ENCODE peak calls at places on chromosome X, in eight cellular contexts. One of them, this sample, is unnamed.

GRCh38 chrX:18886344-18887161 is 97.4 kb downstream of the PHKA2 start:
- DNase-seq in A549: peak
- DNase-seq in right lobe of liver: peak
- DNase-seq in heart left ventricle: peak
- DNase-seq in ovary: peak
- DNase-seq in breast epithelium: peak
- DNase-seq in transverse colon: peak
- DNase-seq in adrenal gland: peak
- DNase-seq in this sample: peak

GRCh38 chrX:34884693-34885277 is 57.8 kb upstream of the FAM47B start:
- DNase-seq in ovary: no peak
- DNase-seq in transverse colon: no peak
- DNase-seq in adrenal gland: peak
- DNase-seq in breast epithelium: no peak
- DNase-seq in heart left ventricle: no peak
- DNase-seq in A549: peak
- DNase-seq in right lobe of liver: no peak
- DNase-seq in this sample: no peak

GRCh38 chrX:7948483-7948882 is 21.3 kb upstream of the PNPLA4 start:
- DNase-seq in ovary: no peak
- DNase-seq in breast epithelium: no peak
- DNase-seq in A549: no peak
- DNase-seq in transverse colon: no peak
- DNase-seq in heart left ventricle: no peak
- DNase-seq in right lobe of liver: no peak
- DNase-seq in adrenal gland: peak
- DNase-seq in this sample: no peak

GRCh38 chrX:70247252-70247651 is 12.8 kb downstream of the P2RY4 start:
- DNase-seq in breast epithelium: no peak
- DNase-seq in heart left ventricle: no peak
- DNase-seq in transverse colon: no peak
- DNase-seq in adrenal gland: no peak
- DNase-seq in A549: no peak
- DNase-seq in right lobe of liver: no peak
- DNase-seq in ovary: no peak
- DNase-seq in this sample: no peak

GRCh38 chrX:108516184-108516583 is 76.5 kb downstream of the COL4A5 start:
- DNase-seq in breast epithelium: no peak
- DNase-seq in ovary: no peak
- DNase-seq in adrenal gland: no peak
- DNase-seq in heart left ventricle: no peak
- DNase-seq in A549: no peak
- DNase-seq in transverse colon: no peak
- DNase-seq in right lobe of liver: no peak
- DNase-seq in this sample: no peak

GRCh38 chrX:39063037-39063436 is 261.8 kb downstream of the MID1IP1 start:
- DNase-seq in transverse colon: peak
- DNase-seq in right lobe of liver: no peak
- DNase-seq in heart left ventricle: no peak
- DNase-seq in breast epithelium: no peak
- DNase-seq in adrenal gland: peak
- DNase-seq in ovary: no peak
- DNase-seq in A549: no peak
- DNase-seq in this sample: peak

GRCh38 chrX:140766024-140766611 is 56.6 kb downstream of the LINC00632 start:
- DNase-seq in heart left ventricle: no peak
- DNase-seq in A549: no peak
- DNase-seq in adrenal gland: peak
- DNase-seq in breast epithelium: no peak
- DNase-seq in right lobe of liver: no peak
- DNase-seq in ovary: peak
- DNase-seq in transverse colon: peak
- DNase-seq in this sample: no peak

GRCh38 chrX:53287493-53288138 is 6.2 kb upstream of the IQSEC2 start:
- DNase-seq in ovary: peak
- DNase-seq in heart left ventricle: peak
- DNase-seq in right lobe of liver: no peak
- DNase-seq in A549: no peak
- DNase-seq in adrenal gland: peak
- DNase-seq in breast epithelium: peak
- DNase-seq in transverse colon: peak
- DNase-seq in this sample: peak

GRCh38 chrX:97332963-97333362 is 449.3 kb downstream of the RPA4 start:
- DNase-seq in breast epithelium: no peak
- DNase-seq in right lobe of liver: no peak
- DNase-seq in transverse colon: no peak
- DNase-seq in heart left ventricle: no peak
- DNase-seq in adrenal gland: no peak
- DNase-seq in ovary: no peak
- DNase-seq in A549: no peak
- DNase-seq in this sample: no peak

GRCh38 chrX:115650916-115651315 is 89.9 kb downstream of the PLS3 start:
- DNase-seq in adrenal gland: peak
- DNase-seq in breast epithelium: no peak
- DNase-seq in heart left ventricle: no peak
- DNase-seq in A549: peak
- DNase-seq in right lobe of liver: no peak
- DNase-seq in ovary: peak
- DNase-seq in transverse colon: peak
- DNase-seq in this sample: no peak

GRCh38 chrX:40300286-40300890 is 202.6 kb upstream of the BCOR start:
- DNase-seq in adrenal gland: no peak
- DNase-seq in heart left ventricle: no peak
- DNase-seq in ovary: no peak
- DNase-seq in A549: no peak
- DNase-seq in breast epithelium: no peak
- DNase-seq in transverse colon: no peak
- DNase-seq in right lobe of liver: no peak
- DNase-seq in this sample: no peak

GRCh38 chrX:1391707-1392375 is at the start of gene SLC25A6:
- DNase-seq in heart left ventricle: peak
- DNase-seq in ovary: peak
- DNase-seq in right lobe of liver: peak
- DNase-seq in breast epithelium: peak
- DNase-seq in transverse colon: peak
- DNase-seq in adrenal gland: peak
- DNase-seq in A549: peak
- DNase-seq in this sample: peak
- TF ChIP-seq POLR2A in heart left ventricle: peak
- TF ChIP-seq POLR2A in ovary: peak
- TF ChIP-seq POLR2A in right lobe of liver: peak
- TF ChIP-seq POLR2A in breast epithelium: peak
- TF ChIP-seq POLR2A in transverse colon: peak
- TF ChIP-seq POLR2A in adrenal gland: peak
- TF ChIP-seq POLR2A in A549: no peak
- TF ChIP-seq POLR2A in this sample: peak

GRCh38 chrX:44973420-44973932 is 100.5 kb downstream of the KDM6A start:
- DNase-seq in A549: no peak
- DNase-seq in ovary: no peak
- DNase-seq in adrenal gland: no peak
- DNase-seq in breast epithelium: no peak
- DNase-seq in right lobe of liver: no peak
- DNase-seq in transverse colon: no peak
- DNase-seq in heart left ventricle: no peak
- DNase-seq in this sample: no peak

GRCh38 chrX:44974462-44974861 is 101.5 kb downstream of the KDM6A start:
- DNase-seq in adrenal gland: no peak
- DNase-seq in transverse colon: no peak
- DNase-seq in right lobe of liver: no peak
- DNase-seq in A549: peak
- DNase-seq in ovary: no peak
- DNase-seq in heart left ventricle: no peak
- DNase-seq in breast epithelium: no peak
- DNase-seq in this sample: no peak

GRCh38 chrX:44972132-44972531 is 99.1 kb downstream of the KDM6A start:
- DNase-seq in breast epithelium: no peak
- DNase-seq in transverse colon: no peak
- DNase-seq in A549: no peak
- DNase-seq in right lobe of liver: no peak
- DNase-seq in heart left ventricle: no peak
- DNase-seq in adrenal gland: no peak
- DNase-seq in ovary: no peak
- DNase-seq in this sample: no peak

GRCh38 chrX:44978976-44979375 is 106.0 kb downstream of the KDM6A start:
- DNase-seq in A549: no peak
- DNase-seq in heart left ventricle: no peak
- DNase-seq in adrenal gland: no peak
- DNase-seq in ovary: no peak
- DNase-seq in breast epithelium: no peak
- DNase-seq in transverse colon: no peak
- DNase-seq in right lobe of liver: no peak
- DNase-seq in this sample: no peak

GRCh38 chrX:44975666-44976263 is 102.8 kb downstream of the KDM6A start:
- DNase-seq in adrenal gland: no peak
- DNase-seq in heart left ventricle: no peak
- DNase-seq in breast epithelium: no peak
- DNase-seq in right lobe of liver: no peak
- DNase-seq in transverse colon: no peak
- DNase-seq in ovary: no peak
- DNase-seq in A549: no peak
- DNase-seq in this sample: no peak
- H3K27ac ChIP-seq in adrenal gland: no peak
- H3K27ac ChIP-seq in heart left ventricle: no peak
- H3K27ac ChIP-seq in breast epithelium: no peak
- H3K27ac ChIP-seq in right lobe of liver: no peak
- H3K27ac ChIP-seq in transverse colon: no peak
- H3K27ac ChIP-seq in ovary: no peak
- H3K27ac ChIP-seq in A549: peak
- H3K27ac ChIP-seq in this sample: no peak

GRCh38 chrX:106901341-106901740 is 1.8 kb downstream of the RIPPLY1 start:
- DNase-seq in ovary: no peak
- DNase-seq in right lobe of liver: peak
- DNase-seq in breast epithelium: no peak
- DNase-seq in transverse colon: no peak
- DNase-seq in adrenal gland: no peak
- DNase-seq in A549: no peak
- DNase-seq in heart left ventricle: no peak
- DNase-seq in this sample: no peak
- TF ChIP-seq POLR2A in ovary: no peak
- TF ChIP-seq POLR2A in right lobe of liver: no peak
- TF ChIP-seq POLR2A in breast epithelium: no peak
- TF ChIP-seq POLR2A in transverse colon: no peak
- TF ChIP-seq POLR2A in adrenal gland: no peak
- TF ChIP-seq POLR2A in A549: no peak
- TF ChIP-seq POLR2A in heart left ventricle: no peak
- TF ChIP-seq POLR2A in this sample: no peak

GRCh38 chrX:135741192-135741715 is 26.7 kb downstream of the CT45A3 start:
- DNase-seq in breast epithelium: no peak
- DNase-seq in ovary: no peak
- DNase-seq in right lobe of liver: no peak
- DNase-seq in transverse colon: no peak
- DNase-seq in adrenal gland: no peak
- DNase-seq in heart left ventricle: no peak
- DNase-seq in A549: no peak
- DNase-seq in this sample: no peak

GRCh38 chrX:135737361-135738071 is 24.1 kb downstream of the CT45A1 start:
- DNase-seq in heart left ventricle: no peak
- DNase-seq in ovary: no peak
- DNase-seq in right lobe of liver: no peak
- DNase-seq in adrenal gland: no peak
- DNase-seq in breast epithelium: no peak
- DNase-seq in transverse colon: no peak
- DNase-seq in A549: no peak
- DNase-seq in this sample: no peak

GRCh38 chrX:135740683-135741149 is 27.3 kb downstream of the CT45A3 start:
- DNase-seq in heart left ventricle: no peak
- DNase-seq in right lobe of liver: peak
- DNase-seq in adrenal gland: no peak
- DNase-seq in ovary: no peak
- DNase-seq in A549: peak
- DNase-seq in transverse colon: peak
- DNase-seq in breast epithelium: no peak
- DNase-seq in this sample: no peak
- H3K27ac ChIP-seq in heart left ventricle: no peak
- H3K27ac ChIP-seq in right lobe of liver: no peak
- H3K27ac ChIP-seq in adrenal gland: no peak
- H3K27ac ChIP-seq in ovary: no peak
- H3K27ac ChIP-seq in A549: no peak
- H3K27ac ChIP-seq in transverse colon: no peak
- H3K27ac ChIP-seq in breast epithelium: no peak
- H3K27ac ChIP-seq in this sample: no peak

GRCh38 chrX:1493877-1494510 is 41.3 kb upstream of the ASMTL start:
- DNase-seq in adrenal gland: no peak
- DNase-seq in A549: no peak
- DNase-seq in right lobe of liver: peak
- DNase-seq in heart left ventricle: no peak
- DNase-seq in breast epithelium: no peak
- DNase-seq in ovary: no peak
- DNase-seq in transverse colon: peak
- DNase-seq in this sample: no peak
- TF ChIP-seq POLR2A in adrenal gland: no peak
- TF ChIP-seq POLR2A in A549: no peak
- TF ChIP-seq POLR2A in right lobe of liver: no peak
- TF ChIP-seq POLR2A in heart left ventricle: no peak
- TF ChIP-seq POLR2A in breast epithelium: no peak
- TF ChIP-seq POLR2A in ovary: no peak
- TF ChIP-seq POLR2A in transverse colon: no peak
- TF ChIP-seq POLR2A in this sample: no peak

GRCh38 chrX:11196476-11196875 is 85.3 kb downstream of the HCCS start:
- DNase-seq in transverse colon: no peak
- DNase-seq in ovary: no peak
- DNase-seq in heart left ventricle: no peak
- DNase-seq in breast epithelium: no peak
- DNase-seq in A549: no peak
- DNase-seq in adrenal gland: no peak
- DNase-seq in right lobe of liver: no peak
- DNase-seq in this sample: no peak

GRCh38 chrX:11190745-11191510 is 79.8 kb downstream of the HCCS start:
- DNase-seq in A549: no peak
- DNase-seq in right lobe of liver: no peak
- DNase-seq in ovary: no peak
- DNase-seq in breast epithelium: no peak
- DNase-seq in adrenal gland: no peak
- DNase-seq in transverse colon: peak
- DNase-seq in heart left ventricle: no peak
- DNase-seq in this sample: peak

GRCh38 chrX:11189097-11189496 is 78.0 kb downstream of the HCCS start:
- DNase-seq in heart left ventricle: no peak
- DNase-seq in ovary: no peak
- DNase-seq in A549: no peak
- DNase-seq in transverse colon: no peak
- DNase-seq in adrenal gland: no peak
- DNase-seq in right lobe of liver: no peak
- DNase-seq in breast epithelium: no peak
- DNase-seq in this sample: no peak

GRCh38 chrX:11188664-11189063 is 77.5 kb downstream of the HCCS start:
- DNase-seq in right lobe of liver: no peak
- DNase-seq in heart left ventricle: no peak
- DNase-seq in A549: no peak
- DNase-seq in adrenal gland: no peak
- DNase-seq in transverse colon: no peak
- DNase-seq in ovary: no peak
- DNase-seq in breast epithelium: no peak
- DNase-seq in this sample: no peak

DNA sequence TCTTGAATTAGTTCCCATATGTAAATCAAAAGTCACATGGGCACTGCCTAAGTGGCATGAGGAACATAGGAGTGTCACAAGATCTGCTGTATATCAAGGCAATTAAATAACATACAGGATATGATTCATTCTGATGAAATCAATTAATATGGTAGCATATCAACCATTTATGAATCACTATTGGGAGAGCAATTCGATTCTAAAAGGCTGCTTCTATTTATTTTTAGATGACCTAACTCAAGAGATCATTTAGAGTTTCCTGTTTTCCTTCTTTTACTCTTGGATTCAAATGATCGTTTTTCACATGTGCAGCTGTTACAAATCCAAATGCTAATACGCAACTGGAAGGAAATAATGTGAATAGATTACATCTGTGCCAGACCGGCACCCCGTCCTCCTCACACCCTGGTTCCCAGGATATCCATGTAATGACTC is 81.9 kb downstream of the HCCS start:
- DNase-seq in adrenal gland: no peak
- DNase-seq in heart left ventricle: no peak
- DNase-seq in ovary: no peak
- DNase-seq in right lobe of liver: no peak
- DNase-seq in transverse colon: no peak
- DNase-seq in breast epithelium: no peak
- DNase-seq in A549: no peak
- DNase-seq in this sample: no peak
- H3K27ac ChIP-seq in adrenal gland: no peak
- H3K27ac ChIP-seq in heart left ventricle: peak
- H3K27ac ChIP-seq in ovary: no peak
- H3K27ac ChIP-seq in right lobe of liver: no peak
- H3K27ac ChIP-seq in transverse colon: no peak
- H3K27ac ChIP-seq in breast epithelium: no peak
- H3K27ac ChIP-seq in A549: no peak
- H3K27ac ChIP-seq in this sample: no peak

This sample was measured in prostate gland.